ENCODE peak calls at places on chromosomes 4 and X, in five cellular contexts. X, D, M, Y and J are unnamed samples.

GRCh38 chr4:15805583-15806517 is 27.7 kb downstream of the CD38 start:
- DNase-seq in X (peak; percentile 61), D (peak; percentile 73), M (peak; percentile 38), Y (peak; percentile 84), J (peak; percentile 74)

GRCh38 chrX:24775891-24776290 is 82.2 kb downstream of the POLA1 start:
- DNase-seq in X (no peak), D (no peak), M (no peak), Y (no peak), J (no peak)

GRCh38 chr4:15238720-15239119 is 189.1 kb upstream of the C1QTNF7 start:
- DNase-seq in X (peak; percentile 30), D (peak; percentile 80), M (no peak), Y (peak; percentile 70), J (peak; percentile 34)

GRCh38 chrX:75603833-75604232 is 81.0 kb upstream of the ZDHHC15 start:
- DNase-seq in X (no peak), D (no peak), M (no peak), Y (peak; percentile 77), J (peak; percentile 52)

GRCh38 chr4:54063737-54064316 is 578 bp downstream of the CHIC2 start:
- DNase-seq in X (peak; percentile 15), D (peak; percentile 72), M (no peak), Y (peak; percentile 80), J (peak; percentile 31)

GRCh38 chr4:10063544-10064300 is 42.4 kb upstream of the SLC2A9 start:
- DNase-seq in X (peak; percentile 41), D (peak; percentile 94), M (peak; percentile 61), Y (no peak), J (no peak)

GRCh38 chrX:123477673-123478072 is 255.2 kb downstream of the THOC2 start:
- DNase-seq in X (no peak), D (no peak), M (no peak), Y (no peak), J (no peak)

GRCh38 chr4:154376461-154376860 is 115.1 kb downstream of the DCHS2 start:
- DNase-seq in X (no peak), D (no peak), M (no peak), Y (no peak), J (no peak)

GRCh38 chr4:109441858-109442480 is 8.4 kb downstream of the SEC24B start:
- DNase-seq in X (no peak), D (no peak), M (peak; percentile 42), Y (no peak), J (no peak)

GRCh38 chrX:31353095-31353494 is 281.3 kb upstream of the FTHL17 start:
- DNase-seq in X (no peak), D (no peak), M (peak; percentile 68), Y (no peak), J (no peak)

GRCh38 chrX:153782324-153782723 is 1.5 kb downstream of the SRPK3 start:
- DNase-seq in X (no peak), D (peak; percentile 74), M (no peak), Y (peak; percentile 59), J (no peak)

GRCh38 chr4:100696531-100696930 is 178.7 kb upstream of the EMCN start:
- DNase-seq in X (no peak), D (no peak), M (no peak), Y (no peak), J (no peak)

GRCh38 chr4:148116971-148117370 is 325.2 kb downstream of the NR3C2 start:
- DNase-seq in X (no peak), D (no peak), M (no peak), Y (no peak), J (no peak)

GRCh38 chr4:80045831-80046230 is 27.2 kb downstream of the ANTXR2 start:
- DNase-seq in X (no peak), D (no peak), M (peak; percentile 48), Y (no peak), J (no peak)

GRCh38 chr4:36351082-36351666 is 69.8 kb downstream of the DTHD1 start:
- DNase-seq in X (peak; percentile 48), D (peak; percentile 87), M (peak; percentile 13), Y (peak; percentile 78), J (peak; percentile 75)

GRCh38 chr4:186557486-186557885 is 2.1 kb upstream of the MTNR1A start:
- DNase-seq in X (no peak), D (peak; percentile 9), M (peak; percentile 42), Y (no peak), J (no peak)

GRCh38 chr4:6772223-6772928 is 10.2 kb upstream of the KIAA0232 start:
- DNase-seq in X (no peak), D (no peak), M (peak; percentile 51), Y (no peak), J (no peak)
- H3K4me1 ChIP-seq in X (peaks cover 4% of the 10 kb centered on the region), D (peaks cover 7% of the 10 kb centered on the region), M (peaks cover 9% of the 10 kb centered on the region), Y (no peaks in the 10 kb centered on the region), J (no peaks in the 10 kb centered on the region)

DNA sequence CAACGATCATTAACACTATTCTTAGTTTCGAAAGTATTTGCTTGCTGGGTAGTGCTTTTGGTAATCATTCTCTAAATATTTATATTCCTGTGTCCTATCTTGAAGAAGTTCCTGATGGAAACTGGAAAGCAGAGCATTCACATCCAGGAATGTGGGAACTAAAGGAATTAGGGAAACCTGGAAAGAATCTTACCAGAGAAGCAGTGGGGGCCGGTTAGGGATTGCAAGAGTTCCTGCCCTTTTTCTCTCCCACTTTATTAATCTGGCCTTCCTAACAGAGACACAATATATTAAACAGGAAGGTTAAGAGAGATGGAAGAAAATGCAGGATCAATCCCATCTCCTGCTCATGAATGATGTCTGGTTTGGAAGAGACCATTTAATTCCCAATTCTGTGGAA is 52.1 kb downstream of the C4orf51 start:
- DNase-seq in X (no peak), D (no peak), M (no peak), Y (no peak), J (no peak)
- H3K9ac ChIP-seq in X (no peak overlapping the region), D (no peak overlapping the region), M (peak overlapping the region; percentile 55), Y (no peak overlapping the region), J (no peak overlapping the region)

GRCh38 chr4:1722551-1723071 is 1.3 kb downstream of the TACC3 start:
- DNase-seq in X (no peak), D (no peak), M (no peak), Y (no peak), J (no peak)

GRCh38 chr4:1720163-1720983 is 750 bp downstream of the TMEM129 start:
- DNase-seq in X (peak; percentile 40), D (peak; percentile 79), M (no peak), Y (peak; percentile 85), J (peak; percentile 64)

GRCh38 chr4:1721003-1721665 is at the start of the genes TACC3 and TMEM129:
- DNase-seq in X (peak; percentile 90), D (peak; percentile 99), M (peak; percentile 73), Y (peak; percentile 99), J (peak; percentile 99)

GRCh38 chr4:1723131-1723801 is 1.9 kb downstream of the TACC3 start:
- DNase-seq in X (no peak), D (no peak), M (no peak), Y (no peak), J (no peak)

GRCh38 chr4:1721666-1722550 is 587 bp downstream of the TACC3 start:
- DNase-seq in X (no peak), D (peak; percentile 58), M (no peak), Y (peak; percentile 62), J (no peak)
- H3K4me1 ChIP-seq in X (peaks cover 16% of the 10 kb centered on the region), D (peaks cover 3% of the 10 kb centered on the region), M (peaks cover 30% of the 10 kb centered on the region), Y (peaks cover 40% of the 10 kb centered on the region), J (peaks cover 14% of the 10 kb centered on the region)

GRCh38 chr4:82745173-82745842 is 53.3 kb downstream of the SCD5 start:
- DNase-seq in X (peak; percentile 14), D (peak; percentile 80), M (peak; percentile 88), Y (no peak), J (no peak)
- H3K9ac ChIP-seq in X (no peak overlapping the region), D (no peak overlapping the region), M (peak overlapping the region; percentile 74), Y (no peak overlapping the region), J (no peak overlapping the region)

GRCh38 chr4:173237722-173238121 is 69.1 kb downstream of the GALNT7 start:
- DNase-seq in X (no peak), D (no peak), M (no peak), Y (no peak), J (no peak)
- H3K4me1 ChIP-seq in X (peaks cover 11% of the 10 kb centered on the region), D (peaks cover 9% of the 10 kb centered on the region), M (peaks cover 4% of the 10 kb centered on the region), Y (peaks cover 68% of the 10 kb centered on the region), J (peaks cover 2% of the 10 kb centered on the region)

GRCh38 chrX:13087322-13088154 is 43.1 kb upstream of the FAM9C start:
- DNase-seq in X (no peak), D (no peak), M (peak; percentile 75), Y (no peak), J (peak; percentile 86)
- H3K9ac ChIP-seq in X (no peak overlapping the region), D (no peak overlapping the region), M (no peak overlapping the region), Y (no peak overlapping the region), J (peak overlapping the region; percentile 19)

GRCh38 chr4:7045553-7045952 is 2.4 kb downstream of the TADA2B start:
- DNase-seq in X (no peak), D (no peak), M (no peak), Y (no peak), J (no peak)
- H3K4me1 ChIP-seq in X (peaks cover 24% of the 10 kb centered on the region), D (no peaks in the 10 kb centered on the region), M (peaks cover 21% of the 10 kb centered on the region), Y (peaks cover 42% of the 10 kb centered on the region), J (peaks cover 11% of the 10 kb centered on the region)

GRCh38 chr4:104942990-104943758 is 203.5 kb upstream of the TET2 start:
- DNase-seq in X (no peak), D (no peak), M (peak; percentile 46), Y (no peak), J (no peak)
- H3K9ac ChIP-seq in X (no peak overlapping the region), D (no peak overlapping the region), M (no peak overlapping the region), Y (no peak overlapping the region), J (no peak overlapping the region)

DNA sequence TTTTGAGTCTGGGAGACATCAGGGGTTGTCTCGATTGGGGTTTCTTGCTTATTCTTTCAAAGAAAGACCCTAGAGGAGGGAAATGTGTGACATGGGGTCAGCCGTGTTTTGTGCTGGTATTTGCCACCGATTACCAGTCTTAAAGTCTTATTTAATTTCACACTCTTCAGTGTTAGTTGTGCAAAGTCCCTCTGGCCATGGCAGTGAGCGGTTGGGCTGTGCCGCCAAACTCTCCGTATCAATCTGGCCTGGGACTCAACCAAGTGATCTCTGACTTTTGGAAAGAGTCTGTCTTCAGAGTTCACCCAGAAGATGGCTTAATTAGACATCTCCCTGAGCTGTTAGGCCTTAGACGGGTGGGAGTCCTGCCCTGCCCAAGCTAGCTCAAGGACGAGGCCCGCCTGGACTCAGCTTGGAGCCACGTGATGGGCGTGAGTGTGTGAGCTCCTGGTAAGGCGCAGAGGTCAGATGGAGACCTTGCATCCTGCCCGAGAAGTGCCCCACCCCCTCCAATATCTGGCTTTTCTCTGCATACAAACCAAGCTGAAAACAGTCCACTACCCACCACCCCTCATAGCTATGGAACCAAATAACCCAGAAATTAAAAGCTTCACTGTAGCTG is 3.8 kb upstream of the PITX2 start:
- DNase-seq in X (no peak), D (peak; percentile 71), M (no peak), Y (no peak), J (no peak)
- H3K4me1 ChIP-seq in X (peaks cover 7% of the 10 kb centered on the region), D (peaks cover 16% of the 10 kb centered on the region), M (peaks cover 17% of the 10 kb centered on the region), Y (no peaks in the 10 kb centered on the region), J (no peaks in the 10 kb centered on the region)

GRCh38 chr4:83440899-83441298 is 14.7 kb downstream of the HELQ start:
- DNase-seq in X (no peak), D (no peak), M (no peak), Y (no peak), J (no peak)
- H3K9ac ChIP-seq in X (no peak overlapping the region), D (no peak overlapping the region), M (no peak overlapping the region), Y (no peak overlapping the region), J (no peak overlapping the region)